ENCODE peak calls at places on chromosomes 5 and 9, in nine cellular contexts. One of them, this sample, is unnamed.

GRCh38 chr9:130741831-130742449 is 48.4 kb downstream of the EXOSC2 start:
- DNase-seq in colonic mucosa: no peak
- DNase-seq in choroid plexus epithelial cell: peak; percentile 52
- DNase-seq in AG10803: peak; percentile 47
- DNase-seq in glutamatergic neuron: no peak
- DNase-seq in astrocyte of the spinal cord: peak; percentile 59
- DNase-seq in prostate gland: no peak
- DNase-seq in progenitor cell of endocrine pancreas: no peak
- DNase-seq in right atrium auricular region: no peak
- DNase-seq in this sample: no peak

GRCh38 chr9:132235894-132236661 is 74.2 kb downstream of the NTNG2 start:
- DNase-seq in colonic mucosa: peak; percentile 76
- DNase-seq in choroid plexus epithelial cell: peak; percentile 75
- DNase-seq in right atrium auricular region: peak; percentile 78
- DNase-seq in prostate gland: peak; percentile 84
- DNase-seq in glutamatergic neuron: peak; percentile 92
- DNase-seq in AG10803: peak; percentile 50
- DNase-seq in progenitor cell of endocrine pancreas: peak; percentile 86
- DNase-seq in astrocyte of the spinal cord: peak; percentile 54
- DNase-seq in this sample: peak; percentile 44

GRCh38 chr5:10548418-10549122 is 15.3 kb upstream of the ANKRD33B start:
- DNase-seq in choroid plexus epithelial cell: no peak
- DNase-seq in astrocyte of the spinal cord: no peak
- DNase-seq in glutamatergic neuron: no peak
- DNase-seq in progenitor cell of endocrine pancreas: no peak
- DNase-seq in colonic mucosa: no peak
- DNase-seq in prostate gland: no peak
- DNase-seq in AG10803: no peak
- DNase-seq in right atrium auricular region: no peak
- DNase-seq in this sample: no peak

GRCh38 chr5:168877132-168877895 is 298.1 kb upstream of the PANK3 start:
- DNase-seq in right atrium auricular region: no peak
- DNase-seq in progenitor cell of endocrine pancreas: peak; percentile 23
- DNase-seq in AG10803: no peak
- DNase-seq in prostate gland: no peak
- DNase-seq in glutamatergic neuron: no peak
- DNase-seq in astrocyte of the spinal cord: no peak
- DNase-seq in choroid plexus epithelial cell: no peak
- DNase-seq in colonic mucosa: no peak
- DNase-seq in this sample: no peak

GRCh38 chr9:92359380-92360007 is 33.7 kb downstream of the CENPP start:
- DNase-seq in AG10803: no peak
- DNase-seq in astrocyte of the spinal cord: no peak
- DNase-seq in prostate gland: no peak
- DNase-seq in glutamatergic neuron: no peak
- DNase-seq in choroid plexus epithelial cell: no peak
- DNase-seq in colonic mucosa: no peak
- DNase-seq in right atrium auricular region: no peak
- DNase-seq in progenitor cell of endocrine pancreas: no peak
- DNase-seq in this sample: no peak

GRCh38 chr5:133869675-133869978 is 98.8 kb downstream of the C5orf15 start:
- DNase-seq in right atrium auricular region: peak; percentile 62
- DNase-seq in AG10803: no peak
- DNase-seq in astrocyte of the spinal cord: no peak
- DNase-seq in colonic mucosa: no peak
- DNase-seq in progenitor cell of endocrine pancreas: no peak
- DNase-seq in prostate gland: peak; percentile 32
- DNase-seq in glutamatergic neuron: peak; percentile 65
- DNase-seq in choroid plexus epithelial cell: no peak
- DNase-seq in this sample: no peak

GRCh38 chr5:1907616-1908015 is 24.9 kb upstream of the IRX4 start:
- DNase-seq in prostate gland: no peak
- DNase-seq in choroid plexus epithelial cell: no peak
- DNase-seq in progenitor cell of endocrine pancreas: no peak
- DNase-seq in AG10803: no peak
- DNase-seq in glutamatergic neuron: no peak
- DNase-seq in astrocyte of the spinal cord: no peak
- DNase-seq in right atrium auricular region: no peak
- DNase-seq in colonic mucosa: no peak
- DNase-seq in this sample: no peak

GRCh38 chr5:72194846-72195245 is 87.6 kb downstream of the MAP1B start:
- DNase-seq in right atrium auricular region: no peak
- DNase-seq in AG10803: no peak
- DNase-seq in colonic mucosa: no peak
- DNase-seq in choroid plexus epithelial cell: peak; percentile 50
- DNase-seq in prostate gland: no peak
- DNase-seq in astrocyte of the spinal cord: peak; percentile 80
- DNase-seq in glutamatergic neuron: no peak
- DNase-seq in progenitor cell of endocrine pancreas: no peak
- DNase-seq in this sample: peak; percentile 91

GRCh38 chr9:5899292-5899691 is 8.6 kb downstream of the MLANA start:
- DNase-seq in prostate gland: no peak
- DNase-seq in AG10803: no peak
- DNase-seq in astrocyte of the spinal cord: no peak
- DNase-seq in progenitor cell of endocrine pancreas: no peak
- DNase-seq in choroid plexus epithelial cell: peak; percentile 44
- DNase-seq in right atrium auricular region: no peak
- DNase-seq in glutamatergic neuron: no peak
- DNase-seq in colonic mucosa: no peak
- DNase-seq in this sample: no peak

GRCh38 chr5:111069839-111070238 is 1.7 kb upstream of the TSLP start:
- DNase-seq in colonic mucosa: no peak
- DNase-seq in progenitor cell of endocrine pancreas: no peak
- DNase-seq in right atrium auricular region: no peak
- DNase-seq in glutamatergic neuron: no peak
- DNase-seq in choroid plexus epithelial cell: peak; percentile 72
- DNase-seq in AG10803: peak; percentile 69
- DNase-seq in prostate gland: no peak
- DNase-seq in astrocyte of the spinal cord: peak; percentile 51
- DNase-seq in this sample: peak; percentile 43

GRCh38 chr9:135660407-135660806 is 2.7 kb upstream of the LCN9 start:
- DNase-seq in choroid plexus epithelial cell: no peak
- DNase-seq in glutamatergic neuron: no peak
- DNase-seq in right atrium auricular region: no peak
- DNase-seq in AG10803: no peak
- DNase-seq in astrocyte of the spinal cord: no peak
- DNase-seq in progenitor cell of endocrine pancreas: no peak
- DNase-seq in prostate gland: no peak
- DNase-seq in colonic mucosa: no peak
- DNase-seq in this sample: no peak

GRCh38 chr5:142466195-142466951 is 141.6 kb upstream of the SPRY4 start:
- DNase-seq in colonic mucosa: no peak
- DNase-seq in glutamatergic neuron: no peak
- DNase-seq in prostate gland: no peak
- DNase-seq in astrocyte of the spinal cord: no peak
- DNase-seq in progenitor cell of endocrine pancreas: no peak
- DNase-seq in choroid plexus epithelial cell: peak; percentile 30
- DNase-seq in right atrium auricular region: no peak
- DNase-seq in AG10803: peak; percentile 41
- DNase-seq in this sample: no peak

GRCh38 chr9:36664806-36665205 is 92.1 kb downstream of the MELK start:
- DNase-seq in progenitor cell of endocrine pancreas: no peak
- DNase-seq in choroid plexus epithelial cell: no peak
- DNase-seq in prostate gland: no peak
- DNase-seq in glutamatergic neuron: no peak
- DNase-seq in AG10803: no peak
- DNase-seq in right atrium auricular region: no peak
- DNase-seq in colonic mucosa: no peak
- DNase-seq in astrocyte of the spinal cord: no peak
- DNase-seq in this sample: no peak

GRCh38 chr5:83470920-83471404 is 582 bp upstream of the VCAN start:
- DNase-seq in AG10803: no peak
- DNase-seq in prostate gland: no peak
- DNase-seq in progenitor cell of endocrine pancreas: no peak
- DNase-seq in choroid plexus epithelial cell: no peak
- DNase-seq in right atrium auricular region: no peak
- DNase-seq in glutamatergic neuron: peak; percentile 12
- DNase-seq in astrocyte of the spinal cord: peak; percentile 37
- DNase-seq in colonic mucosa: no peak
- DNase-seq in this sample: no peak

GRCh38 chr9:91047993-91048607 is 246.5 kb downstream of the SYK start:
- DNase-seq in progenitor cell of endocrine pancreas: no peak
- DNase-seq in right atrium auricular region: peak; percentile 23
- DNase-seq in AG10803: peak; percentile 90
- DNase-seq in astrocyte of the spinal cord: peak; percentile 86
- DNase-seq in glutamatergic neuron: no peak
- DNase-seq in prostate gland: no peak
- DNase-seq in colonic mucosa: no peak
- DNase-seq in choroid plexus epithelial cell: peak; percentile 85
- DNase-seq in this sample: no peak

GRCh38 chr5:131384616-131385214 is 120.9 kb downstream of the CDC42SE2 start:
- DNase-seq in prostate gland: no peak
- DNase-seq in colonic mucosa: no peak
- DNase-seq in choroid plexus epithelial cell: no peak
- DNase-seq in progenitor cell of endocrine pancreas: no peak
- DNase-seq in right atrium auricular region: no peak
- DNase-seq in AG10803: no peak
- DNase-seq in glutamatergic neuron: no peak
- DNase-seq in astrocyte of the spinal cord: peak; percentile 16
- DNase-seq in this sample: no peak

GRCh38 chr5:157823655-157824054 is 35.3 kb downstream of the CLINT1 start:
- DNase-seq in colonic mucosa: no peak
- DNase-seq in AG10803: no peak
- DNase-seq in choroid plexus epithelial cell: no peak
- DNase-seq in prostate gland: no peak
- DNase-seq in right atrium auricular region: no peak
- DNase-seq in glutamatergic neuron: no peak
- DNase-seq in astrocyte of the spinal cord: no peak
- DNase-seq in progenitor cell of endocrine pancreas: no peak
- DNase-seq in this sample: no peak

GRCh38 chr5:157828031-157828948 is 30.7 kb downstream of the CLINT1 start:
- DNase-seq in colonic mucosa: no peak
- DNase-seq in glutamatergic neuron: no peak
- DNase-seq in AG10803: peak; percentile 13
- DNase-seq in progenitor cell of endocrine pancreas: no peak
- DNase-seq in right atrium auricular region: no peak
- DNase-seq in choroid plexus epithelial cell: peak; percentile 17
- DNase-seq in prostate gland: no peak
- DNase-seq in astrocyte of the spinal cord: peak; percentile 14
- DNase-seq in this sample: no peak

GRCh38 chr5:157827429-157827828 is 31.5 kb downstream of the CLINT1 start:
- DNase-seq in progenitor cell of endocrine pancreas: no peak
- DNase-seq in choroid plexus epithelial cell: peak; percentile 62
- DNase-seq in colonic mucosa: no peak
- DNase-seq in astrocyte of the spinal cord: peak; percentile 36
- DNase-seq in right atrium auricular region: no peak
- DNase-seq in glutamatergic neuron: no peak
- DNase-seq in AG10803: peak; percentile 47
- DNase-seq in prostate gland: no peak
- DNase-seq in this sample: peak; percentile 11

GRCh38 chr5:157828949-157829639 is 29.9 kb downstream of the CLINT1 start:
- DNase-seq in glutamatergic neuron: no peak
- DNase-seq in astrocyte of the spinal cord: no peak
- DNase-seq in prostate gland: no peak
- DNase-seq in progenitor cell of endocrine pancreas: no peak
- DNase-seq in choroid plexus epithelial cell: peak; percentile 20
- DNase-seq in right atrium auricular region: no peak
- DNase-seq in AG10803: no peak
- DNase-seq in colonic mucosa: no peak
- DNase-seq in this sample: no peak
- TF ChIP-seq CTCF in glutamatergic neuron: peak; percentile 58
- TF ChIP-seq CTCF in astrocyte of the spinal cord: peak; percentile 43
- TF ChIP-seq CTCF in prostate gland: no peak
- TF ChIP-seq CTCF in progenitor cell of endocrine pancreas: peak; percentile 20
- TF ChIP-seq CTCF in choroid plexus epithelial cell: peak; percentile 50
- TF ChIP-seq CTCF in right atrium auricular region: peak; percentile 45
- TF ChIP-seq CTCF in AG10803: peak; percentile 42
- TF ChIP-seq CTCF in colonic mucosa: peak; percentile 22
- TF ChIP-seq CTCF in this sample: peak; percentile 42

GRCh38 chr5:6712136-6712581 is 1.1 kb upstream of the TENT4A start:
- DNase-seq in prostate gland: peak; percentile 34
- DNase-seq in choroid plexus epithelial cell: peak; percentile 70
- DNase-seq in right atrium auricular region: peak; percentile 77
- DNase-seq in progenitor cell of endocrine pancreas: peak; percentile 23
- DNase-seq in colonic mucosa: peak; percentile 67
- DNase-seq in AG10803: peak; percentile 60
- DNase-seq in astrocyte of the spinal cord: peak; percentile 61
- DNase-seq in glutamatergic neuron: peak; percentile 61
- DNase-seq in this sample: no peak
- TF ChIP-seq CTCF in prostate gland: peak; percentile 15
- TF ChIP-seq CTCF in choroid plexus epithelial cell: peak; percentile 31
- TF ChIP-seq CTCF in right atrium auricular region: peak; percentile 52
- TF ChIP-seq CTCF in progenitor cell of endocrine pancreas: peak; percentile 11
- TF ChIP-seq CTCF in colonic mucosa: no peak
- TF ChIP-seq CTCF in AG10803: no peak
- TF ChIP-seq CTCF in astrocyte of the spinal cord: peak; percentile 2
- TF ChIP-seq CTCF in glutamatergic neuron: no peak
- TF ChIP-seq CTCF in this sample: peak; percentile 20

DNA sequence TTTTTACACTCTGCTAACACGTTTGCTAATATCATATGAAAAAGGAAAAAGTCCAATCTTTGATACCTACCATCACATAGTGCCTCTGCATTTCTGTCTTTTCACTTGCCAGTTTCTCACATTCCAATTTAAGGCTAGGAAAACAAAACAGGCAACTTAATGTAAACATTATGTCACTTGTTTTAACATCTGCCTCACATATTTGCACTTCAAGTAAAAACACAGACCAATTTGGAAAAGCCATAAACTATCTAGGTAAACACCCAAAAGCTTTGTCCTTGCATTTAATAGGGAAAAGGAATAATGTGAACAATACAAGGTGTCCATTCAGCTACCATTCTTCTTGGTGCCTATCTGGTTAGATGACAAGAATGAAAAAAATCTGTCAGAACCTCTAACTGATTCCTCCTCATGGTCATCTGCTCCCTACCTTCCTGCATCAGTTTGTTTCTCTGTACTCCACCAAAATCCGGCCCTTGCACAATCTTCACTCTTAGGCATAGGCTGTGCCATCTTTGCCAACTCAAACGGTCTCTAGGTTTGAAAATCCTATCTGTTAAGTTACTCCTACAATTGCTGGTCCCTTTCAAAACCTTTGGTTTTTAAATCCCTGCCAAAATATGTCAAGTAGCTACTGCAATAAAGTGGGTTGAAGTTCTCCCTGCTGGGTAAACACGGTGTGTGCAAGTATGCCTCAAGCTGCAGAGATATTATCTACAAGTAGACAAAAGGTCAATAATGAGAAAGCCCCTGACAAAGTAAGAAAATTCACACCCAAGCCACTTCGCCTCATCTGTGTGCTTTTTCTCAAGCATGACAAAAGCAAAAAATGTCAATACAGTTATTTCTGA is 3.4 kb downstream of the TLE1 start:
- DNase-seq in right atrium auricular region: no peak
- DNase-seq in glutamatergic neuron: no peak
- DNase-seq in AG10803: peak; percentile 73
- DNase-seq in astrocyte of the spinal cord: peak; percentile 56
- DNase-seq in progenitor cell of endocrine pancreas: no peak
- DNase-seq in colonic mucosa: peak; percentile 35
- DNase-seq in choroid plexus epithelial cell: peak; percentile 84
- DNase-seq in prostate gland: peak; percentile 48
- DNase-seq in this sample: no peak
- TF ChIP-seq CTCF in right atrium auricular region: no peak
- TF ChIP-seq CTCF in glutamatergic neuron: no peak
- TF ChIP-seq CTCF in AG10803: peak; percentile 52
- TF ChIP-seq CTCF in astrocyte of the spinal cord: peak; percentile 27
- TF ChIP-seq CTCF in progenitor cell of endocrine pancreas: no peak
- TF ChIP-seq CTCF in colonic mucosa: no peak
- TF ChIP-seq CTCF in choroid plexus epithelial cell: peak; percentile 54
- TF ChIP-seq CTCF in prostate gland: peak; percentile 26
- TF ChIP-seq CTCF in this sample: peak; percentile 34

DNA sequence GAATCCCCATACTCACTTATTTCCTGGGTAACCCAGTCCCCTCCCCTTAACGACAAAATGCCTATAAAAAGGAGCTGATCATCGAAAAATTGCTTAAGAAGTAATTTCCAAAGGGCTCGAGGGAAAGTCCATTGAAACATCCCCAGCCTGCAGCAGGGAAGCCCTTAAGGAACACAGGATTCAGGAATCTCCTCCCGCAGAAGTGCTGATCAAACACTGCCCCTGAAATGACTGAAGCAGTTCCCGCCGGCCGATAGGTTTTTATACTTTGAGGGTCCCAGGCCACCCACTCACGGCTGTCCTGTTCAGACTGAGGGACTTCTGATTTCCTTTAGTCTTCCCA is 620 bp upstream of the ZNF79 start:
- DNase-seq in right atrium auricular region: no peak
- DNase-seq in choroid plexus epithelial cell: no peak
- DNase-seq in AG10803: no peak
- DNase-seq in prostate gland: no peak
- DNase-seq in progenitor cell of endocrine pancreas: no peak
- DNase-seq in glutamatergic neuron: no peak
- DNase-seq in astrocyte of the spinal cord: no peak
- DNase-seq in colonic mucosa: no peak
- DNase-seq in this sample: no peak
- TF ChIP-seq CTCF in right atrium auricular region: no peak
- TF ChIP-seq CTCF in choroid plexus epithelial cell: no peak
- TF ChIP-seq CTCF in AG10803: no peak
- TF ChIP-seq CTCF in prostate gland: no peak
- TF ChIP-seq CTCF in progenitor cell of endocrine pancreas: no peak
- TF ChIP-seq CTCF in glutamatergic neuron: no peak
- TF ChIP-seq CTCF in astrocyte of the spinal cord: no peak
- TF ChIP-seq CTCF in colonic mucosa: no peak
- TF ChIP-seq CTCF in this sample: no peak

This sample was measured in astrocyte of the cerebellum.